ENCODE peak calls at places on chromosomes 7 and 10, in six cellular contexts. One of them, this sample, is unnamed. For H3K36me3, the result is how much of the 10 kb centered on the place peaks cover.

GRCh38 chr10:97378933-97379921 is 21.9 kb downstream of the RRP12 start:
- DNase-seq in right lobe of liver: no peak
- DNase-seq in GM12878: no peak
- DNase-seq in DND-41: no peak
- DNase-seq in stomach: no peak
- DNase-seq in IMR-90: no peak
- DNase-seq in this sample: no peak

GRCh38 chr7:105578496-105578895 is 2.8 kb downstream of the EFCAB10 start:
- DNase-seq in right lobe of liver: no peak
- DNase-seq in GM12878: no peak
- DNase-seq in DND-41: no peak
- DNase-seq in stomach: no peak
- DNase-seq in IMR-90: peak
- DNase-seq in this sample: no peak

GRCh38 chr10:132407846-132408278 is 10.9 kb downstream of the PWWP2B start:
- DNase-seq in right lobe of liver: no peak
- DNase-seq in GM12878: no peak
- DNase-seq in DND-41: no peak
- DNase-seq in stomach: peak
- DNase-seq in IMR-90: peak
- DNase-seq in this sample: peak

GRCh38 chr7:29265208-29265923 is 70.8 kb downstream of the CHN2 start:
- DNase-seq in right lobe of liver: no peak
- DNase-seq in GM12878: no peak
- DNase-seq in DND-41: no peak
- DNase-seq in stomach: no peak
- DNase-seq in IMR-90: no peak
- DNase-seq in this sample: peak

GRCh38 chr7:15686209-15686956 is at the start of gene MEOX2:
- DNase-seq in right lobe of liver: peak
- DNase-seq in GM12878: no peak
- DNase-seq in DND-41: no peak
- DNase-seq in stomach: no peak
- DNase-seq in IMR-90: peak
- DNase-seq in this sample: peak

GRCh38 chr7:23396222-23396621 is 74.1 kb downstream of the IGF2BP3 start:
- DNase-seq in right lobe of liver: no peak
- DNase-seq in GM12878: no peak
- DNase-seq in DND-41: no peak
- DNase-seq in stomach: no peak
- DNase-seq in IMR-90: peak
- DNase-seq in this sample: peak

GRCh38 chr10:117463545-117463920 is 79.0 kb upstream of the EMX2 start:
- DNase-seq in right lobe of liver: no peak
- DNase-seq in GM12878: no peak
- DNase-seq in DND-41: no peak
- DNase-seq in stomach: no peak
- DNase-seq in IMR-90: no peak
- DNase-seq in this sample: no peak

GRCh38 chr10:27197980-27198645 is 42.5 kb downstream of the ACBD5 start:
- DNase-seq in right lobe of liver: no peak
- DNase-seq in GM12878: no peak
- DNase-seq in DND-41: no peak
- DNase-seq in stomach: no peak
- DNase-seq in IMR-90: peak
- DNase-seq in this sample: no peak

GRCh38 chr7:85972504-85973141 is 671.1 kb upstream of the GRM3 start:
- DNase-seq in right lobe of liver: peak
- DNase-seq in GM12878: no peak
- DNase-seq in DND-41: no peak
- DNase-seq in stomach: no peak
- DNase-seq in IMR-90: no peak
- DNase-seq in this sample: no peak

GRCh38 chr7:157441023-157441399 is 104.2 kb downstream of the DNAJB6 start:
- DNase-seq in right lobe of liver: no peak
- DNase-seq in GM12878: no peak
- DNase-seq in DND-41: no peak
- DNase-seq in stomach: no peak
- DNase-seq in IMR-90: no peak
- DNase-seq in this sample: no peak

GRCh38 chr7:27165089-27165654 is at the start of gene HOXA9:
- DNase-seq in right lobe of liver: peak
- DNase-seq in GM12878: no peak
- DNase-seq in DND-41: no peak
- DNase-seq in stomach: no peak
- DNase-seq in IMR-90: peak
- DNase-seq in this sample: no peak
- TF ChIP-seq CTCF in right lobe of liver: no peak
- TF ChIP-seq CTCF in GM12878: no peak
- TF ChIP-seq CTCF in DND-41: no peak
- TF ChIP-seq CTCF in stomach: no peak
- TF ChIP-seq CTCF in IMR-90: no peak
- TF ChIP-seq CTCF in this sample: no peak

GRCh38 chr7:99410635-99411034 is 1.9 kb downstream of the BUD31 start:
- DNase-seq in right lobe of liver: no peak
- DNase-seq in GM12878: no peak
- DNase-seq in DND-41: no peak
- DNase-seq in stomach: no peak
- DNase-seq in IMR-90: no peak
- DNase-seq in this sample: no peak
- H3K36me3 ChIP-seq in right lobe of liver: under half
- H3K36me3 ChIP-seq in GM12878: under half
- H3K36me3 ChIP-seq in DND-41: half or more
- H3K36me3 ChIP-seq in stomach: half or more
- H3K36me3 ChIP-seq in IMR-90: under half
- H3K36me3 ChIP-seq in this sample: under half

DNA sequence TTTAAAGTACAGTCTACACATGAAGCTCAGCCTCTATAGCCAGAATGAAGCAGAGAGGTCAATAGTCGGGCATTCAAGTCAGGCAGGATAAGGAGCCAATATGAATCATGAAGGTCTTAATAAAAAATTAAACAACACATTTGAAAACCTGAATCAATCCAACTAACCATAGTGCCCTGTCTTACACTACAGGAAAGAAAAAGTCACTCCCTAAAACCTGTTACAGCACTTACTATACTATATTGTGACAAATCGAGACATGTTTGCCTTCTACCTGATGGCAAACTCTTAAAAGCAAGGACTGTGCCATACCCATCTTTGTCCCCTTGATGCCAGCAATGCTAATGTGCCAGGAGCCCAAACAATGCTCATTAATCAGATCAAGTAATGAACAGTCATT is 117.6 kb downstream of the HTR7 start:
- DNase-seq in right lobe of liver: no peak
- DNase-seq in GM12878: no peak
- DNase-seq in DND-41: no peak
- DNase-seq in stomach: no peak
- DNase-seq in IMR-90: no peak
- DNase-seq in this sample: no peak
- TF ChIP-seq CTCF in right lobe of liver: no peak
- TF ChIP-seq CTCF in GM12878: no peak
- TF ChIP-seq CTCF in DND-41: no peak
- TF ChIP-seq CTCF in stomach: no peak
- TF ChIP-seq CTCF in IMR-90: no peak
- TF ChIP-seq CTCF in this sample: no peak

GRCh38 chr7:94849636-94850208 is 57.7 kb upstream of the PPP1R9A start:
- DNase-seq in right lobe of liver: no peak
- DNase-seq in GM12878: no peak
- DNase-seq in DND-41: no peak
- DNase-seq in stomach: no peak
- DNase-seq in IMR-90: no peak
- DNase-seq in this sample: no peak
- H3K36me3 ChIP-seq in right lobe of liver: under half
- H3K36me3 ChIP-seq in GM12878: under half
- H3K36me3 ChIP-seq in DND-41: under half
- H3K36me3 ChIP-seq in stomach: under half
- H3K36me3 ChIP-seq in IMR-90: under half
- H3K36me3 ChIP-seq in this sample: under half

GRCh38 chr10:125448596-125448995 is 234.4 kb downstream of the TEX36 start:
- DNase-seq in right lobe of liver: no peak
- DNase-seq in GM12878: no peak
- DNase-seq in DND-41: peak
- DNase-seq in stomach: no peak
- DNase-seq in IMR-90: peak
- DNase-seq in this sample: no peak
- TF ChIP-seq CTCF in right lobe of liver: no peak
- TF ChIP-seq CTCF in GM12878: peak
- TF ChIP-seq CTCF in DND-41: peak
- TF ChIP-seq CTCF in stomach: no peak
- TF ChIP-seq CTCF in IMR-90: peak
- TF ChIP-seq CTCF in this sample: peak

DNA sequence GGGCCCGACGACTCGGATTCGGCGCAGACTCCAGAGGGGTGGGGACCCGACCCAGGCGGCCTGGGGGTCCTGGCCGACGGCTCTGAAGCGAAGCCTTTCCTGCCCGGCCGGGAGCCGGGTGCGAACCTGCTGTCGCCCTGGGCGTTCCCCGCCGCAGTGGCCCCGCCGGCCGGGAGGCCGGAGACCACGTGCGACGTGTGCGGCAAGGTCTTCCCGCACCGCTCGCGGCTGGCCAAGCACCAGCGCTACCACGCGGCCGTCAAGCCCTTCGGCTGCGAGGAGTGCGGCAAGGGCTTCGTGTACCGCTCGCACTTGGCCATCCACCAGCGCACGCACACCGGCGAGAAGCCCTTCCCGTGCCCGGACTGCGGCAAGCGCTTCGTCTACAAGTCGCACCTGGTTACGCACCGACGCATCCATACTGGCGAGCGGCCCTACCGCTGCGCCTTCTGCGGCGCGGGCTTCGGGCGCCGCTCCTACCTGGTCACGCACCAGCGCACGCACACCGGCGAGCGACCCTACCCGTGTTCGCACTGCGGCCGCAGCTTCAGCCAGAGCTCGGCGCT is 15.4 kb downstream of the ZNF316 start:
- DNase-seq in right lobe of liver: no peak
- DNase-seq in GM12878: no peak
- DNase-seq in DND-41: no peak
- DNase-seq in stomach: no peak
- DNase-seq in IMR-90: no peak
- DNase-seq in this sample: no peak
- H3K36me3 ChIP-seq in right lobe of liver: under half
- H3K36me3 ChIP-seq in GM12878: under half
- H3K36me3 ChIP-seq in DND-41: half or more
- H3K36me3 ChIP-seq in stomach: half or more
- H3K36me3 ChIP-seq in IMR-90: half or more
- H3K36me3 ChIP-seq in this sample: under half

DNA sequence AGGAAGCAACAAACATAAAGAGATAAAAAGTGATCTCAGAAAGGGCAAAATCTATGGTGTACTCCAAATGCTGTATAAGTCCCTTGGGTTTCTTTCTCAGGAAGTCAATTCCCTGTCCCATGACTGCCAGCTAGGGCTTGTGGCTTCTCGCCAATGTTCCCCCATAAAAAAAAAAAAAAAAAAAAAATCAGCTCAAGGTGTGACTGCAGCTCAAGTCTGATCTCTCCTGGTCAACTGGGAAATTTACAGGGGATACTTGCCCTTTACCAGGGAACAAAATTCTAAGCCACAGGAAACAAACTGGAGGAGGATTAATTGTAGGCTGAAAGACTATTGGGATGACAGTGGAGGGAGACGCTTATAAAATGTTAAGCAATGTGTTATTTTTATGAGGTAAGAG is 76.0 kb downstream of the PCGF5 start:
- DNase-seq in right lobe of liver: no peak
- DNase-seq in GM12878: no peak
- DNase-seq in DND-41: no peak
- DNase-seq in stomach: no peak
- DNase-seq in IMR-90: no peak
- DNase-seq in this sample: no peak
- TF ChIP-seq CTCF in right lobe of liver: no peak
- TF ChIP-seq CTCF in GM12878: peak
- TF ChIP-seq CTCF in DND-41: peak
- TF ChIP-seq CTCF in stomach: no peak
- TF ChIP-seq CTCF in IMR-90: peak
- TF ChIP-seq CTCF in this sample: peak

DNA sequence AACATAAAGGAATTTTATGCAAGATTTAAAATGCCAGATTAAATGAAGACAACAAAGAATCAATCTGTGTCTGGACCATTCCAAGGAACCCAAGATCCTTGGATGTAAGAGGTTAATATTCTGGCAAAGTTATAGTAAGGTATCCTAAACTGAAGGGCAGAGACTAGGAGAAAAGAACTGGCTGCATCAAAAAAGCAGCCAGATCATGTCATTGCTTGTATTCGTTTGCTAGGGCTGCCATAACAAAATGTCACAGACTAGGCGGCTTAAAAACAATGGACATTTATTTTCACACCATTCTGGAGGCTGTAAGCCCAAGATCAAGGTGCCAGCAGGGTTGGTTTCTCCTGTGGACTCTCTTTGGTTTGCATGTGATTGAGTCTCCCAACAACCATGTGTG is 99.7 kb downstream of the ADCYAP1R1 start:
- DNase-seq in right lobe of liver: no peak
- DNase-seq in GM12878: no peak
- DNase-seq in DND-41: no peak
- DNase-seq in stomach: no peak
- DNase-seq in IMR-90: no peak
- DNase-seq in this sample: no peak
- H3K36me3 ChIP-seq in right lobe of liver: under half
- H3K36me3 ChIP-seq in GM12878: under half
- H3K36me3 ChIP-seq in DND-41: under half
- H3K36me3 ChIP-seq in stomach: under half
- H3K36me3 ChIP-seq in IMR-90: under half
- H3K36me3 ChIP-seq in this sample: under half

GRCh38 chr7:100612730-100613446 is 548 bp downstream of the MOSPD3 start:
- DNase-seq in right lobe of liver: no peak
- DNase-seq in GM12878: no peak
- DNase-seq in DND-41: peak
- DNase-seq in stomach: no peak
- DNase-seq in IMR-90: no peak
- DNase-seq in this sample: no peak
- TF ChIP-seq CTCF in right lobe of liver: no peak
- TF ChIP-seq CTCF in GM12878: peak
- TF ChIP-seq CTCF in DND-41: peak
- TF ChIP-seq CTCF in stomach: no peak
- TF ChIP-seq CTCF in IMR-90: no peak
- TF ChIP-seq CTCF in this sample: peak

This sample was measured in brain microvascular endothelial cell.